ENCODE peak calls at places on chromosomes 11 and 22, in six cellular contexts. Z, X, C, W, S and U are unnamed samples.

GRCh38 chr22:30328466-30329049 is 1.8 kb upstream of the TBC1D10A start:
- DNase-seq in W (no peak), Z (no peak), C (no peak), S (no peak), X (no peak), U (no peak)

GRCh38 chr11:85685820-85686459 is at the start of gene CCDC89:
- DNase-seq in Z (peak; percentile 68), W (peak; percentile 32), C (no peak), S (no peak), X (peak; percentile 79), U (no peak)

GRCh38 chr11:77081976-77082836 is 15.4 kb downstream of the CAPN5 start:
- DNase-seq in W (no peak), X (peak; percentile 21), Z (no peak), C (no peak), S (no peak), U (no peak)

GRCh38 chr11:72483412-72484186 is 49.3 kb upstream of the CLPB start:
- DNase-seq in Z (peak; percentile 23), C (no peak), S (no peak), W (no peak), X (no peak), U (no peak)

GRCh38 chr11:75598900-75599299 is 36.8 kb downstream of the SERPINH1 start:
- DNase-seq in X (no peak), W (no peak), S (no peak), C (no peak), Z (no peak), U (no peak)

GRCh38 chr11:114321621-114322257 is 25.5 kb downstream of the NNMT start:
- DNase-seq in Z (no peak), C (no peak), W (no peak), S (no peak), X (no peak), U (no peak)

GRCh38 chr22:47169801-47170140 is 407.3 kb downstream of the TBC1D22A start:
- DNase-seq in W (no peak), S (no peak), C (no peak), X (no peak), Z (no peak), U (no peak)

GRCh38 chr11:95338430-95338991 is 107.5 kb upstream of the SESN3 start:
- DNase-seq in S (no peak), W (peak; percentile 31), X (no peak), Z (no peak), C (no peak), U (no peak)

GRCh38 chr11:131815631-131816030 is 445.2 kb downstream of the NTM start:
- DNase-seq in X (no peak), S (no peak), C (no peak), W (no peak), Z (no peak), U (no peak)

GRCh38 chr11:62543680-62544444 is 2.7 kb downstream of the AHNAK start:
- DNase-seq in Z (no peak), X (no peak), S (no peak), W (no peak), C (no peak), U (no peak)

GRCh38 chr22:35894464-35894878 is 134.2 kb downstream of the RBFOX2 start:
- DNase-seq in C (no peak), W (no peak), Z (no peak), S (no peak), X (no peak), U (no peak)

GRCh38 chr11:78187366-78188011 is 937 bp downstream of the KCTD21 start:
- DNase-seq in W (no peak), Z (no peak), S (no peak), X (no peak), C (no peak), U (no peak)

GRCh38 chr22:41923595-41924276 is 2.9 kb downstream of the TNFRSF13C start:
- DNase-seq in X (no peak), S (no peak), W (no peak), Z (no peak), C (no peak), U (no peak)

GRCh38 chr11:90134420-90135003 is at the start of gene NAALAD2:
- DNase-seq in W (peak; percentile 13), C (no peak), S (no peak), X (peak; percentile 77), Z (peak; percentile 59), U (no peak)

GRCh38 chr11:12092714-12093113 is 17.7 kb upstream of the MICAL2 start:
- DNase-seq in X (no peak), Z (no peak), S (no peak), C (no peak), W (no peak), U (no peak)

GRCh38 chr22:31286360-31287255 is 5.7 kb downstream of the PIK3IP1 start:
- DNase-seq in S (no peak), X (no peak), Z (no peak), C (no peak), W (no peak), U (no peak)

GRCh38 chr11:76856111-76856510 is 4.6 kb upstream of the ACER3 start:
- DNase-seq in Z (no peak), W (no peak), X (no peak), C (no peak), S (no peak), U (no peak)

GRCh38 chr22:48889887-48890692 is 937.6 kb downstream of the BRD1 start:
- DNase-seq in W (no peak), S (no peak), C (no peak), X (no peak), Z (no peak), U (no peak)

GRCh38 chr11:19426719-19427066 is 185.9 kb upstream of the E2F8 start:
- DNase-seq in S (no peak), X (no peak), C (no peak), W (no peak), Z (no peak), U (no peak)

GRCh38 chr11:33996498-33997454 is 54.8 kb upstream of the CAPRIN1 start:
- DNase-seq in C (peak; percentile 49), S (peak; percentile 45), X (peak; percentile 80), W (peak; percentile 88), Z (peak; percentile 62), U (peak; percentile 46)

GRCh38 chr11:12182650-12183511 is 72.5 kb downstream of the MICAL2 start:
- DNase-seq in X (no peak), W (peak; percentile 91), Z (peak; percentile 58), S (no peak), C (no peak), U (no peak)

GRCh38 chr11:64713031-64713780 is 9.8 kb downstream of the NRXN2 start:
- DNase-seq in X (no peak), Z (no peak), S (no peak), W (no peak), C (no peak), U (no peak)

GRCh38 chr22:17780741-17781318 is 6.6 kb upstream of the BID start:
- DNase-seq in X (no peak), C (no peak), S (no peak), W (no peak), Z (no peak), U (no peak)

GRCh38 chr22:17782621-17783020 is 8.4 kb upstream of the BID start:
- DNase-seq in W (no peak), Z (no peak), S (no peak), X (no peak), C (no peak), U (no peak)

GRCh38 chr22:17782158-17782557 is 7.9 kb upstream of the BID start:
- DNase-seq in X (no peak), Z (no peak), C (no peak), W (no peak), S (no peak), U (no peak)

GRCh38 chr22:17780116-17780740 is 6.0 kb upstream of the BID start:
- DNase-seq in W (no peak), S (no peak), C (no peak), Z (no peak), X (no peak), U (no peak)

DNA sequence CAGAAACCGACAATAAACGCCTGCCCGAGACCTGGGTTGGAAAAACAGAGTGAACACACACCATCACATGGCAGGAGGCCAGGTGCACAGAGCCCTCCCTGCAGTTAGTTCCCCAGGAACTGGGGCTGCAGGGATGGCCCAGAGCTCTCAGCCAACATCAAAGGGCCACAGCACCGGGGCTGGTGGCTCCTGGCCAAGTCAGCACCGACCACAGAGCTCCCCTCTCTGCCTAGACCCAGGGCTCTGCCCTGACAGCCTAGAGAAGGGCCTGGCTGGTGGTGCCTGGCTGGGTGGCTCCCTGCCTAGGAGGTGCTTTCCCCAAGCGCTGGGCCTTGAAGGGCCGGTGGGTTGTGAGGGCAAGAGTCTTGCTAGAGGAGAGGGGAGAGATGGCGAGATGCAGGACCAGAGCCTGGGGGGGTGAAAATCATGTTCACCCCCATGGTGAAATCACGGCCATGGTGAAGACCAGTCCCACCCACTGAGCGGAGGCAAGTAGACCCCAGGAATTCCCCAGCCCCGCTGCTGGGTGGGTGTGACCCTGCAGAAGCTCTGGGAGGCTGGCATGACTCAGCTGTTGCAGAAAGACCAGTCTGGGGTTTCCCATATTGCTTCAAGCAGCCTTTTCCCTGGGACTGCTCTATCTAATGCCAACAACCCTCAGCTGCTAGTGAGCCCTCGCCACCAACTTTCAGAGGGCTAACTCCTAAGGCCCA is 7.2 kb upstream of the BID start:
- DNase-seq in S (peak; percentile 66), W (peak; percentile 35), C (peak; percentile 60), Z (peak; percentile 78), X (peak; percentile 57), U (no peak)
- TF ChIP-seq POLR2AphosphoS5 in S (no peak), W (no peak), C (no peak), Z (no peak), X (no peak), U (no peak)

GRCh38 chr11:79440451-79441158 is at the start of gene TENM4:
- DNase-seq in S (peak; percentile 37), W (no peak), C (no peak), Z (no peak), X (peak; percentile 86), U (no peak)
- TF ChIP-seq TAF1 in S (no peak), W (no peak), C (no peak), Z (no peak), X (peak; percentile 32), U (no peak)

DNA sequence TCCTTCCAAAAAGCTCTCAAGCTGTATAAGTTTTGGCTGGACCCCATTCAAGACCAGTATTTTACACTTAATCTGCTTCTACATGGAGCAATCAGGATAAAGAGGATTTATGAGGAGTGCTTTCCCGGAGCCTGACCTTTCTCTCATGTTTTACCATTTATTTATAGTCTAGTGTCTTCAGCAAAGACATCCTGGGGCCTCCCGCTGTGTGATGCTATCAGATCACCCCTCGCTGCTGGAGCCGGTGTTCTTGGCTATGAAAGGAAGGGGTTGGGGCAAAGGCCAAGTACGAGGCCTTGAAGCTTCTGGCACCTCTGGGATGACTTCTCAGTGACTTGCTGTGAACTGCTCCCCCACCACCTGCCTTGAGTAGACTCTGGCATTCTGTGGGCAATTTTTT is 189.6 kb downstream of the ADAMTS15 start:
- DNase-seq in C (no peak), S (no peak), W (no peak), Z (no peak), X (no peak), U (no peak)
- TF ChIP-seq POLR2AphosphoS5 in C (no peak), S (no peak), W (no peak), Z (no peak), X (no peak), U (no peak)

GRCh38 chr22:26285632-26286031 is 116.4 kb downstream of the SEZ6L start:
- DNase-seq in Z (no peak), X (no peak), C (no peak), S (no peak), W (no peak), U (no peak)
- TF ChIP-seq TAF1 in Z (no peak), X (no peak), C (no peak), S (no peak), W (no peak), U (no peak)

GRCh38 chr11:783581-784015 is 6.3 kb downstream of the CEND1 start:
- DNase-seq in C (no peak), Z (no peak), X (peak; percentile 91), W (peak; percentile 63), S (no peak), U (no peak)
- TF ChIP-seq POLR2AphosphoS5 in C (no peak), Z (no peak), X (peak; percentile 32), W (no peak), S (no peak), U (no peak)